ENCODE peak calls at places on chromosomes 11 and 22, in ten cellular contexts. S, D, F, U, X, Y, I, J, B and L are unnamed samples.

GRCh38 chr22:26053737-26054316 is 115.4 kb upstream of the SEZ6L start:
- DNase-seq in F (no peak), I (no peak), Y (no peak), J (no peak), D (no peak), U (no peak), S (no peak), B (no peak), X (no peak), L (no peak)

GRCh38 chr22:45094826-45095225 is 68.9 kb upstream of the NUP50 start:
- DNase-seq in S (no peak), J (no peak), Y (no peak), X (no peak), I (peak; percentile 48), U (no peak), F (no peak), D (no peak), B (no peak), L (no peak)

GRCh38 chr11:73856001-73856663 is 20.5 kb downstream of the COA4 start:
- DNase-seq in U (no peak), Y (peak; percentile 17), I (no peak), X (no peak), B (no peak), D (no peak), F (no peak), J (no peak), S (no peak), L (no peak)

GRCh38 chr22:48268771-48269552 is 1506.5 kb downstream of the TBC1D22A start:
- DNase-seq in D (no peak), I (no peak), S (no peak), U (no peak), J (peak; percentile 33), B (no peak), F (no peak), X (no peak), Y (no peak), L (no peak)

GRCh38 chr11:14542384-14542783 is 22.2 kb upstream of the PSMA1 start:
- DNase-seq in U (no peak), X (no peak), S (peak; percentile 47), I (no peak), Y (no peak), D (no peak), F (no peak), J (no peak), B (no peak), L (no peak)

GRCh38 chr22:45129703-45130524 is 33.8 kb upstream of the NUP50 start:
- DNase-seq in U (no peak), Y (no peak), I (no peak), S (no peak), F (peak; percentile 33), X (peak; percentile 65), J (no peak), B (no peak), D (peak; percentile 2), L (no peak)

GRCh38 chr22:23245799-23246136 is 65.5 kb downstream of the BCR start:
- DNase-seq in X (no peak), U (no peak), I (no peak), B (no peak), Y (no peak), J (no peak), S (no peak), F (no peak), D (no peak), L (no peak)

GRCh38 chr11:93288079-93288478 is 42.5 kb upstream of the DEUP1 start:
- DNase-seq in S (no peak), I (no peak), D (no peak), Y (no peak), X (no peak), F (no peak), U (no peak), B (no peak), J (no peak), L (no peak)

GRCh38 chr11:87223816-87224215 is 186.1 kb downstream of the TMEM135 start:
- DNase-seq in F (no peak), B (no peak), J (peak; percentile 68), Y (peak; percentile 54), S (no peak), I (no peak), D (no peak), X (no peak), U (no peak), L (no peak)

GRCh38 chr11:11635456-11635855 is 13.7 kb upstream of the GALNT18 start:
- DNase-seq in I (no peak), S (no peak), D (no peak), X (no peak), Y (no peak), F (no peak), B (no peak), U (no peak), J (peak; percentile 7), L (no peak)

GRCh38 chr11:2666828-2667570 is 32.8 kb downstream of the KCNQ1OT1 start:
- DNase-seq in Y (no peak), J (no peak), I (no peak), B (no peak), D (no peak), F (no peak), X (no peak), S (no peak), U (no peak), L (no peak)

GRCh38 chr11:79762271-79762935 is 321.6 kb upstream of the TENM4 start:
- DNase-seq in X (no peak), F (no peak), D (no peak), I (peak; percentile 33), Y (no peak), J (peak; percentile 11), S (no peak), B (no peak), U (no peak), L (no peak)

GRCh38 chr22:28498044-28498443 is 181.6 kb downstream of the TTC28 start:
- DNase-seq in X (no peak), D (no peak), Y (no peak), I (no peak), J (no peak), U (no peak), S (no peak), F (no peak), B (no peak), L (no peak)

GRCh38 chr22:26134654-26135330 is 34.5 kb upstream of the SEZ6L start:
- DNase-seq in X (no peak), J (no peak), B (no peak), F (peak; percentile 4), I (no peak), S (no peak), Y (no peak), D (no peak), U (no peak), L (no peak)

GRCh38 chr22:28283025-28283654 is 364.1 kb upstream of the PITPNB start:
- DNase-seq in F (no peak), J (peak; percentile 1), B (no peak), I (no peak), Y (peak; percentile 25), X (no peak), U (no peak), S (no peak), D (no peak), L (no peak)

GRCh38 chr11:75553182-75553581 is 8.9 kb upstream of the SERPINH1 start:
- DNase-seq in I (no peak), B (no peak), J (no peak), Y (no peak), X (no peak), S (no peak), U (no peak), F (no peak), D (no peak), L (no peak)

GRCh38 chr11:61375709-61376108 is 13.5 kb downstream of the TMEM138 start:
- DNase-seq in J (no peak), U (no peak), S (no peak), Y (no peak), I (no peak), X (no peak), B (no peak), D (no peak), F (no peak), L (no peak)

GRCh38 chr11:35058318-35058717 is 80.7 kb upstream of the CD44 start:
- DNase-seq in I (no peak), F (no peak), Y (no peak), D (no peak), J (no peak), B (no peak), U (no peak), S (peak; percentile 2), X (no peak), L (no peak)

GRCh38 chr11:94753630-94754029 is 14.5 kb upstream of the AMOTL1 start:
- DNase-seq in J (no peak), I (no peak), D (no peak), F (no peak), X (no peak), S (no peak), B (no peak), U (no peak), Y (no peak), L (no peak)

GRCh38 chr11:123558536-123559315 is 95.7 kb downstream of the SCN3B start:
- DNase-seq in J (no peak), S (no peak), D (no peak), X (no peak), Y (no peak), I (no peak), U (no peak), B (no peak), F (no peak), L (no peak)

GRCh38 chr11:66641834-66642233 is 3.3 kb downstream of the RBM4 start:
- DNase-seq in B (no peak), U (no peak), X (no peak), J (no peak), I (no peak), F (no peak), D (no peak), Y (peak; percentile 31), S (no peak), L (no peak)

GRCh38 chr22:30020511-30020910 is 59.8 kb upstream of the HORMAD2 start:
- DNase-seq in Y (no peak), B (no peak), J (no peak), F (no peak), U (no peak), I (no peak), D (no peak), S (no peak), X (no peak), L (no peak)

GRCh38 chr22:23251445-23252093 is 71.3 kb downstream of the BCR start:
- DNase-seq in D (no peak), B (no peak), S (no peak), U (no peak), X (no peak), F (peak; percentile 44), I (no peak), J (peak; percentile 15), Y (peak; percentile 43), L (no peak)

GRCh38 chr11:120599816-120600420 is 88.4 kb downstream of the GRIK4 start:
- DNase-seq in B (no peak), I (no peak), F (no peak), D (no peak), X (no peak), J (no peak), U (no peak), S (no peak), Y (no peak), L (no peak)

GRCh38 chr11:110747531-110747930 is 35.3 kb upstream of the ARHGAP20 start:
- DNase-seq in Y (no peak), F (no peak), S (no peak), U (no peak), I (no peak), B (no peak), X (no peak), J (no peak), D (no peak), L (no peak)

GRCh38 chr11:25981998-25982397 is 349.9 kb upstream of the ANO3 start:
- DNase-seq in J (peak; percentile 23), B (no peak), I (peak; percentile 36), Y (peak; percentile 73), F (no peak), U (no peak), X (no peak), S (no peak), D (no peak), L (no peak)